ENCODE peak calls at places on chromosomes 13 and 19, in five cellular contexts. One of them, this sample, is unnamed.

GRCh38 chr19:3700242-3701032 is at the start of gene PIP5K1C:
- DNase-seq in CD4-positive, alpha-beta memory T cell: peak; percentile 88
- DNase-seq in IMR-90: peak; percentile 78
- DNase-seq in epithelial cell of esophagus: peak; percentile 89
- DNase-seq in mesendoderm: peak; percentile 85
- DNase-seq in this sample: peak; percentile 82

GRCh38 chr19:48890551-48890950 is 8.0 kb downstream of the TULP2 start:
- DNase-seq in IMR-90: no peak
- DNase-seq in mesendoderm: no peak
- DNase-seq in CD4-positive, alpha-beta memory T cell: no peak
- DNase-seq in epithelial cell of esophagus: no peak
- DNase-seq in this sample: no peak

GRCh38 chr13:24106429-24106828 is 54.1 kb upstream of the SPATA13 start:
- DNase-seq in CD4-positive, alpha-beta memory T cell: no peak
- DNase-seq in IMR-90: no peak
- DNase-seq in epithelial cell of esophagus: no peak
- DNase-seq in mesendoderm: no peak
- DNase-seq in this sample: no peak

GRCh38 chr13:29808264-29808663 is 42.2 kb downstream of the UBL3 start:
- DNase-seq in CD4-positive, alpha-beta memory T cell: no peak
- DNase-seq in IMR-90: no peak
- DNase-seq in epithelial cell of esophagus: no peak
- DNase-seq in mesendoderm: no peak
- DNase-seq in this sample: no peak

GRCh38 chr13:29753593-29754485 is 96.6 kb downstream of the UBL3 start:
- DNase-seq in epithelial cell of esophagus: no peak
- DNase-seq in mesendoderm: no peak
- DNase-seq in CD4-positive, alpha-beta memory T cell: no peak
- DNase-seq in IMR-90: peak; percentile 16
- DNase-seq in this sample: no peak

GRCh38 chr13:34467450-34468083 is 474.5 kb upstream of the NBEA start:
- DNase-seq in CD4-positive, alpha-beta memory T cell: no peak
- DNase-seq in epithelial cell of esophagus: peak; percentile 37
- DNase-seq in mesendoderm: no peak
- DNase-seq in IMR-90: no peak
- DNase-seq in this sample: no peak

GRCh38 chr19:11538232-11539036 is at the start of gene CNN1:
- DNase-seq in epithelial cell of esophagus: no peak
- DNase-seq in CD4-positive, alpha-beta memory T cell: no peak
- DNase-seq in IMR-90: peak; percentile 90
- DNase-seq in mesendoderm: peak; percentile 98
- DNase-seq in this sample: no peak

GRCh38 chr13:101111894-101112293 is 304.4 kb downstream of the NALCN start:
- DNase-seq in mesendoderm: no peak
- DNase-seq in epithelial cell of esophagus: no peak
- DNase-seq in CD4-positive, alpha-beta memory T cell: no peak
- DNase-seq in IMR-90: peak; percentile 55
- DNase-seq in this sample: no peak

GRCh38 chr19:38224014-38224862 is at the start of gene DPF1:
- DNase-seq in IMR-90: peak; percentile 56
- DNase-seq in mesendoderm: peak; percentile 92
- DNase-seq in epithelial cell of esophagus: peak; percentile 75
- DNase-seq in CD4-positive, alpha-beta memory T cell: peak; percentile 32
- DNase-seq in this sample: peak; percentile 17

GRCh38 chr13:62747152-62747551 is 1331.5 kb upstream of the PCDH20 start:
- DNase-seq in epithelial cell of esophagus: no peak
- DNase-seq in IMR-90: peak; percentile 13
- DNase-seq in CD4-positive, alpha-beta memory T cell: no peak
- DNase-seq in mesendoderm: peak; percentile 20
- DNase-seq in this sample: no peak

GRCh38 chr13:39402221-39402620 is 200.8 kb downstream of the LHFPL6 start:
- DNase-seq in epithelial cell of esophagus: no peak
- DNase-seq in CD4-positive, alpha-beta memory T cell: no peak
- DNase-seq in mesendoderm: no peak
- DNase-seq in IMR-90: no peak
- DNase-seq in this sample: no peak

GRCh38 chr19:29541473-29542253 is 15.9 kb downstream of the VSTM2B start:
- DNase-seq in mesendoderm: no peak
- DNase-seq in IMR-90: no peak
- DNase-seq in epithelial cell of esophagus: no peak
- DNase-seq in CD4-positive, alpha-beta memory T cell: no peak
- DNase-seq in this sample: no peak

GRCh38 chr13:112814905-112815585 is 125.2 kb downstream of the ATP11A start:
- DNase-seq in epithelial cell of esophagus: peak; percentile 13
- DNase-seq in IMR-90: peak; percentile 44
- DNase-seq in CD4-positive, alpha-beta memory T cell: no peak
- DNase-seq in mesendoderm: no peak
- DNase-seq in this sample: no peak

GRCh38 chr19:56350416-56351045 is 35.9 kb upstream of the ZSCAN5A start:
- DNase-seq in epithelial cell of esophagus: peak; percentile 51
- DNase-seq in IMR-90: peak; percentile 41
- DNase-seq in mesendoderm: peak; percentile 60
- DNase-seq in CD4-positive, alpha-beta memory T cell: peak; percentile 53
- DNase-seq in this sample: peak; percentile 61

GRCh38 chr19:3513198-3514140 is 7.4 kb downstream of the FZR1 start:
- DNase-seq in mesendoderm: no peak
- DNase-seq in epithelial cell of esophagus: no peak
- DNase-seq in CD4-positive, alpha-beta memory T cell: no peak
- DNase-seq in IMR-90: peak; percentile 25
- DNase-seq in this sample: no peak

GRCh38 chr13:81197483-81197882 is 856.6 kb upstream of the SPRY2 start:
- DNase-seq in mesendoderm: no peak
- DNase-seq in CD4-positive, alpha-beta memory T cell: no peak
- DNase-seq in epithelial cell of esophagus: no peak
- DNase-seq in IMR-90: no peak
- DNase-seq in this sample: no peak

GRCh38 chr13:99741979-99742378 is 229.6 kb downstream of the ZIC5 start:
- DNase-seq in CD4-positive, alpha-beta memory T cell: no peak
- DNase-seq in mesendoderm: no peak
- DNase-seq in epithelial cell of esophagus: no peak
- DNase-seq in IMR-90: no peak
- DNase-seq in this sample: no peak

GRCh38 chr13:57672168-57672567 is 40.6 kb downstream of the PCDH17 start:
- DNase-seq in epithelial cell of esophagus: no peak
- DNase-seq in mesendoderm: no peak
- DNase-seq in CD4-positive, alpha-beta memory T cell: no peak
- DNase-seq in IMR-90: no peak
- DNase-seq in this sample: no peak

GRCh38 chr19:955803-956746 is 28.1 kb upstream of the WDR18 start:
- DNase-seq in epithelial cell of esophagus: no peak
- DNase-seq in mesendoderm: peak; percentile 59
- DNase-seq in CD4-positive, alpha-beta memory T cell: no peak
- DNase-seq in IMR-90: no peak
- DNase-seq in this sample: no peak

GRCh38 chr19:954272-954671 is 28.4 kb downstream of the ARID3A start:
- DNase-seq in CD4-positive, alpha-beta memory T cell: no peak
- DNase-seq in epithelial cell of esophagus: no peak
- DNase-seq in IMR-90: no peak
- DNase-seq in mesendoderm: peak; percentile 77
- DNase-seq in this sample: no peak

GRCh38 chr19:954672-955494 is 29.0 kb downstream of the ARID3A start:
- DNase-seq in epithelial cell of esophagus: no peak
- DNase-seq in IMR-90: no peak
- DNase-seq in mesendoderm: peak; percentile 78
- DNase-seq in CD4-positive, alpha-beta memory T cell: no peak
- DNase-seq in this sample: no peak

GRCh38 chr19:958967-959685 is 25.0 kb upstream of the WDR18 start:
- DNase-seq in CD4-positive, alpha-beta memory T cell: no peak
- DNase-seq in mesendoderm: peak; percentile 36
- DNase-seq in IMR-90: peak; percentile 67
- DNase-seq in epithelial cell of esophagus: peak; percentile 87
- DNase-seq in this sample: no peak

GRCh38 chr19:956747-957451 is 27.2 kb upstream of the WDR18 start:
- DNase-seq in CD4-positive, alpha-beta memory T cell: no peak
- DNase-seq in mesendoderm: peak; percentile 92
- DNase-seq in epithelial cell of esophagus: peak; percentile 55
- DNase-seq in IMR-90: peak; percentile 36
- DNase-seq in this sample: no peak
- H3K4me3 ChIP-seq in CD4-positive, alpha-beta memory T cell: no peak overlapping the region
- H3K4me3 ChIP-seq in mesendoderm: no peak overlapping the region
- H3K4me3 ChIP-seq in epithelial cell of esophagus: no peak overlapping the region
- H3K4me3 ChIP-seq in IMR-90: no peak overlapping the region
- H3K4me3 ChIP-seq in this sample: no peak overlapping the region

DNA sequence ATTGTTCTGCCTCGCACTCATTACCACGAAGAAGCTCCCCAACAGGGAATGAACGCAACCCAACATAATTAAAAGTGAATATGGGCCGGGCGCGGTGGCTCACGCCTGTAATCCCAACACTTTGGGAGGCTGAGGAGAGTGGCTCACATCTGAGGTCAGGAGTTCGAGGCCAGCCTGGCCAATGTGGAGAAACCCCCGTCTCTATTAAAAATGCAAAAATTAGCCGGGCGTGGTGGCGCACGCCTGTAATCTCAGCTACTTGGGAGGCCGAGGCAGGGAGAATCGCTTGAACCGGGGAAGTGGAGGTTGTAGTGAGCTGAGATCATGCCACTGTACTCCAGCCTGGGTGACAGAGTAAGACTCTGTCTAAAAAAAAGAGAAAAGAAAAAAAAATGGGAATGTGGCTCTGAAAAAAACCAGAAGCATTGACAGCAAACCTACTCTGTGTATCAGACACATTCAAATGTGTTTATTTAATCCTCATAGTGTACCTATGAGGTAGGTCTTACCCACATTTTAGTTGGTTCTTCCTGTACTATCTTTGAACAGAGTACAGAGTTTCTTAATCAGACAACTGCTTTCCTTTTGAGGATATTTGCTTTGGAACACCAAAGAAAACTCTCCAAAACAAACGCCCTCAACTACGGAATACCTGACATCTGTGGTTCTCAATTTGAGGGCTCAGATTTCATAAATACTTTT is 70.0 kb downstream of the NUFIP1 start:
- DNase-seq in mesendoderm: no peak
- DNase-seq in IMR-90: no peak
- DNase-seq in CD4-positive, alpha-beta memory T cell: no peak
- DNase-seq in epithelial cell of esophagus: no peak
- DNase-seq in this sample: no peak
- H3K4me3 ChIP-seq in mesendoderm: no peak overlapping the region
- H3K4me3 ChIP-seq in IMR-90: peak overlapping the region; percentile 52
- H3K4me3 ChIP-seq in CD4-positive, alpha-beta memory T cell: peak overlapping the region; percentile 85
- H3K4me3 ChIP-seq in epithelial cell of esophagus: peak overlapping the region; percentile 66
- H3K4me3 ChIP-seq in this sample: peak overlapping the region; percentile 89

GRCh38 chr19:45881909-45882528 is 3.9 kb downstream of the IRF2BP1 start:
- DNase-seq in CD4-positive, alpha-beta memory T cell: no peak
- DNase-seq in IMR-90: no peak
- DNase-seq in epithelial cell of esophagus: no peak
- DNase-seq in mesendoderm: peak; percentile 84
- DNase-seq in this sample: no peak
- H3K4me3 ChIP-seq in CD4-positive, alpha-beta memory T cell: no peak overlapping the region
- H3K4me3 ChIP-seq in IMR-90: no peak overlapping the region
- H3K4me3 ChIP-seq in epithelial cell of esophagus: peak overlapping the region; percentile 71
- H3K4me3 ChIP-seq in mesendoderm: no peak overlapping the region
- H3K4me3 ChIP-seq in this sample: no peak overlapping the region

GRCh38 chr19:19627716-19628498 is at the start of gene LPAR2:
- DNase-seq in CD4-positive, alpha-beta memory T cell: peak; percentile 80
- DNase-seq in IMR-90: no peak
- DNase-seq in mesendoderm: peak; percentile 81
- DNase-seq in epithelial cell of esophagus: peak; percentile 60
- DNase-seq in this sample: peak; percentile 90

GRCh38 chr19:19628499-19629134 is 597 bp upstream of the LPAR2 start:
- DNase-seq in IMR-90: peak; percentile 48
- DNase-seq in epithelial cell of esophagus: peak; percentile 92
- DNase-seq in mesendoderm: peak; percentile 93
- DNase-seq in CD4-positive, alpha-beta memory T cell: peak; percentile 40
- DNase-seq in this sample: no peak

GRCh38 chr19:19630062-19630414 is 2.0 kb upstream of the LPAR2 start:
- DNase-seq in CD4-positive, alpha-beta memory T cell: no peak
- DNase-seq in epithelial cell of esophagus: no peak
- DNase-seq in IMR-90: no peak
- DNase-seq in mesendoderm: no peak
- DNase-seq in this sample: no peak

GRCh38 chr19:19626516-19627441 is 1.2 kb downstream of the LPAR2 start:
- DNase-seq in IMR-90: no peak
- DNase-seq in epithelial cell of esophagus: no peak
- DNase-seq in CD4-positive, alpha-beta memory T cell: no peak
- DNase-seq in mesendoderm: no peak
- DNase-seq in this sample: no peak

GRCh38 chr19:19627442-19627715 is 641 bp downstream of the LPAR2 start:
- DNase-seq in mesendoderm: no peak
- DNase-seq in IMR-90: no peak
- DNase-seq in epithelial cell of esophagus: no peak
- DNase-seq in CD4-positive, alpha-beta memory T cell: peak; percentile 37
- DNase-seq in this sample: no peak
- H3K4me3 ChIP-seq in mesendoderm: peak overlapping the region; percentile 81
- H3K4me3 ChIP-seq in IMR-90: no peak overlapping the region
- H3K4me3 ChIP-seq in epithelial cell of esophagus: peak overlapping the region; percentile 55
- H3K4me3 ChIP-seq in CD4-positive, alpha-beta memory T cell: peak overlapping the region; percentile 73
- H3K4me3 ChIP-seq in this sample: peak overlapping the region; percentile 79